ENCODE peak calls at places on chromosomes 16 and 17, in seven cellular contexts. V is left ventricle myocardium inferior, O is foreskin keratinocyte, K is astrocyte of the spinal cord, P is astrocyte of the cerebellum, M is hepatocyte, W is heart left ventricle. E is an unnamed sample.
A peak's percentile ranks its signal among the peaks of the same experiment; 100 is the strongest.

GRCh38 chr17:44865921-44866320 is 18.2 kb downstream of the HIGD1B start:
- DNase-seq in V (no peak), W (no peak), K (no peak), P (no peak), M (no peak), O (no peak), E (no peak)

GRCh38 chr16:87166934-87167333 is 150.3 kb downstream of the C16orf95 start:
- DNase-seq in M (no peak), W (no peak), O (no peak), K (no peak), V (no peak), P (no peak), E (no peak)

GRCh38 chr17:63293310-63293709 is 152.8 kb downstream of the CYB561 start:
- DNase-seq in V (no peak), P (peak; percentile 28), W (no peak), O (no peak), M (no peak), K (peak; percentile 64), E (no peak)

GRCh38 chr17:9922012-9922848 is 17.2 kb upstream of the RCVRN start:
- DNase-seq in V (no peak), K (no peak), P (no peak), W (no peak), M (no peak), O (no peak), E (no peak)

GRCh38 chr16:24035127-24035842 is 199.5 kb downstream of the PRKCB start:
- DNase-seq in M (no peak), V (no peak), P (no peak), O (no peak), K (no peak), W (no peak), E (no peak)

GRCh38 chr17:9239821-9240658 is 218.7 kb downstream of the NTN1 start:
- DNase-seq in M (peak; percentile 88), K (peak; percentile 39), P (no peak), W (peak; percentile 87), V (peak; percentile 82), O (no peak), E (no peak)

GRCh38 chr17:2053380-2054261 is 1.3 kb upstream of the HIC1 start:
- DNase-seq in P (no peak), V (peak; percentile 78), W (peak; percentile 88), O (no peak), M (peak; percentile 86), K (peak; percentile 83), E (no peak)

GRCh38 chr16:85683363-85683762 is 5.4 kb downstream of the GINS2 start:
- DNase-seq in W (no peak), O (no peak), V (no peak), M (no peak), K (no peak), P (no peak), E (no peak)

GRCh38 chr17:62653002-62653830 is 25.7 kb downstream of the MRC2 start:
- DNase-seq in M (peak; percentile 60), W (peak; percentile 86), K (peak; percentile 68), P (no peak), O (no peak), V (peak; percentile 77), E (peak; percentile 95)

GRCh38 chr17:7932949-7933348 is 943 bp downstream of the CNTROB start:
- DNase-seq in V (no peak), K (peak; percentile 65), M (peak; percentile 81), P (no peak), O (no peak), W (no peak), E (no peak)

GRCh38 chr16:10314811-10315210 is 71.0 kb upstream of the ATF7IP2 start:
- DNase-seq in M (no peak), K (peak; percentile 16), V (no peak), P (peak; percentile 16), O (peak; percentile 23), W (no peak), E (no peak)

GRCh38 chr16:85749686-85750020 is 1.2 kb downstream of the C16orf74 start:
- DNase-seq in V (no peak), O (no peak), M (no peak), P (no peak), K (no peak), W (no peak), E (no peak)

GRCh38 chr17:28372945-28373274 is 1.4 kb downstream of the SARM1 start:
- DNase-seq in P (no peak), M (no peak), K (no peak), W (no peak), V (no peak), O (no peak), E (no peak)

GRCh38 chr17:28370035-28370743 is at the start of gene VTN:
- DNase-seq in M (peak; percentile 89), K (no peak), O (no peak), V (peak; percentile 46), P (no peak), W (no peak), E (peak; percentile 63)

GRCh38 chr17:28370744-28371103 is 617 bp upstream of the VTN start:
- DNase-seq in P (no peak), W (no peak), M (no peak), K (no peak), V (no peak), O (no peak), E (no peak)

GRCh38 chr17:28371245-28372202 is at the start of gene SARM1:
- DNase-seq in V (peak; percentile 89), P (peak; percentile 74), W (peak; percentile 93), O (no peak), K (peak; percentile 92), M (peak; percentile 94), E (peak; percentile 94)

DNA sequence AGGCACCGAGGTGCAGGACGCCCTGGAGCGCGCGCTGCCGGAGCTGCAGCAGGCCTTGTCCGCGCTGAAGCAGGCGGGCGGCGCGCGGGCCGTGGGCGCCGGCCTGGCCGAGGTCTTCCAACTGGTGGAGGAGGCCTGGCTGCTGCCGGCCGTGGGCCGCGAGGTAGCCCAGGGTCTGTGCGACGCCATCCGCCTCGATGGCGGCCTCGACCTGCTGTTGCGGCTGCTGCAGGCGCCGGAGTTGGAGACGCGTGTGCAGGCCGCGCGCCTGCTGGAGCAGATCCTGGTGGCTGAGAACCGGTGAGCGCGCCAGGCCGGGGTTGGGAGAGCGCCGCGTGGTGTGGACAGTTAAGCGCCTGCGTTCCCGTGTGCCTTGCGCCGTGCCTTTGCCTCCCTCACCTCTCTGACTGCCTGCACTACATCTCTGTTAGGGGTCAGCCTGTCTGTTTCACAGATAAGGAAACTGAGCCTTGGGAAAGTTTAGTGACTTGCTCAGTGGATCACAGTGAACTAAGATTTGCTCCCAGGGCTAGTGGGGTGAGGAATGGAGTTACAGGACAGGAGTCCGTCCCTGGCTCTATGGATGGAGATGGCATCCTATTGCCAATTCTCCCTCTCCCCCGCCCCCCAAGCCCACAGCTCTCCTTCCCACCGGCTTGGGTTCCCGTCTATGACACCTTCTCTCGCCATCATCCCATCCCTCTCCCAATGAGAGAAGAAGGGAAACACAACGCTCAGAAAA is 880 bp downstream of the SARM1 start:
- DNase-seq in O (no peak), P (no peak), W (no peak), K (peak; percentile 33), M (peak; percentile 47), V (peak; percentile 38), E (no peak)
- TF ChIP-seq CTCF in O (no peak), P (no peak), W (no peak), K (no peak), M (no peak), V (no peak), E (no peak)

DNA sequence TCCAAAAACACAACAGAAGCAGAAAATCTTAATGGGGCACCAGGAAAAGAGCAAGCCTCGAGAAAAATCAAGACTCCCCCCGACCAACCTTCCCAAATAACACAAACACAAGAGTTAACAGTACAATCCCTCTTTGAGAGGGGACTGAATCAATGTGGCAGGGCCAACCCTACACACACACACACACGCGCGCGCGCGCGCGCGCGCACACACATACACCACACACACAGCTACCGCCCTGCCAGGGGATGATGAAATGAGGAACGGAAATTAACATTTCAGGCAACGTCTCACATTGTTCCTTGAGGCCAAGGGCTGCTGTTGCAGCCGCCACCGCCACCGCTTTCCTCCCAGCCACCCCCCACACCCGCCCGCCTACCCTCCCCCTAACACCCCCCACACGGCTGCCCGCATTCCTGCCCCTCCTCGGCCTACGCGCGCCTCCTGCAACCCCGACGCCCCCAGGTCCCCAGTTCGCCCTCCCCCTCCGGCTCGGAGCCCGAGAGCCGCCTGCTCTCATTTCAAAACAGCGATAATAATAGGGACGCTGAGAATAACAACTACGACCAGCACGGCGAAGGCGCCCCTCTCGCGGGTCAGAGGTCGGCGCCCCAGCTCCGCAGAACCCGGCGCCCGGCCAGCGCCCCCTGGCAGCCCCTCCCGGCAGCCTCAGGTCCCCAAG is 1.2 kb downstream of the ANKRD11 start:
- DNase-seq in O (peak; percentile 63), V (peak; percentile 76), W (peak; percentile 88), P (peak; percentile 87), M (peak; percentile 92), K (peak; percentile 92), E (no peak)
- TF ChIP-seq CTCF in O (peak; percentile 37), V (peak; percentile 57), W (peak; percentile 35), P (no peak), M (no peak), K (peak; percentile 8), E (no peak)

GRCh38 chr17:40110457-40110856 is 10.1 kb upstream of the NR1D1 start:
- DNase-seq in O (no peak), M (no peak), K (no peak), V (no peak), P (no peak), W (no peak), E (no peak)

GRCh38 chr17:40109471-40109824 is 9.1 kb upstream of the NR1D1 start:
- DNase-seq in M (no peak), O (no peak), K (no peak), V (peak; percentile 3), W (no peak), P (no peak), E (no peak)

GRCh38 chr17:40111221-40112128 is 10.3 kb upstream of the MSL1 start:
- DNase-seq in P (peak; percentile 91), K (peak; percentile 91), O (no peak), V (peak; percentile 91), M (peak; percentile 95), W (peak; percentile 92), E (peak; percentile 71)

GRCh38 chr17:40112191-40112590 is 9.6 kb upstream of the MSL1 start:
- DNase-seq in W (no peak), K (no peak), P (no peak), M (no peak), O (no peak), V (no peak), E (no peak)

GRCh38 chr17:40110026-40110425 is 9.6 kb upstream of the NR1D1 start:
- DNase-seq in W (no peak), V (no peak), P (no peak), M (no peak), K (no peak), O (no peak), E (no peak)
- TF ChIP-seq CTCF in W (no peak), V (no peak), P (no peak), M (no peak), K (no peak), O (no peak), E (no peak)

DNA sequence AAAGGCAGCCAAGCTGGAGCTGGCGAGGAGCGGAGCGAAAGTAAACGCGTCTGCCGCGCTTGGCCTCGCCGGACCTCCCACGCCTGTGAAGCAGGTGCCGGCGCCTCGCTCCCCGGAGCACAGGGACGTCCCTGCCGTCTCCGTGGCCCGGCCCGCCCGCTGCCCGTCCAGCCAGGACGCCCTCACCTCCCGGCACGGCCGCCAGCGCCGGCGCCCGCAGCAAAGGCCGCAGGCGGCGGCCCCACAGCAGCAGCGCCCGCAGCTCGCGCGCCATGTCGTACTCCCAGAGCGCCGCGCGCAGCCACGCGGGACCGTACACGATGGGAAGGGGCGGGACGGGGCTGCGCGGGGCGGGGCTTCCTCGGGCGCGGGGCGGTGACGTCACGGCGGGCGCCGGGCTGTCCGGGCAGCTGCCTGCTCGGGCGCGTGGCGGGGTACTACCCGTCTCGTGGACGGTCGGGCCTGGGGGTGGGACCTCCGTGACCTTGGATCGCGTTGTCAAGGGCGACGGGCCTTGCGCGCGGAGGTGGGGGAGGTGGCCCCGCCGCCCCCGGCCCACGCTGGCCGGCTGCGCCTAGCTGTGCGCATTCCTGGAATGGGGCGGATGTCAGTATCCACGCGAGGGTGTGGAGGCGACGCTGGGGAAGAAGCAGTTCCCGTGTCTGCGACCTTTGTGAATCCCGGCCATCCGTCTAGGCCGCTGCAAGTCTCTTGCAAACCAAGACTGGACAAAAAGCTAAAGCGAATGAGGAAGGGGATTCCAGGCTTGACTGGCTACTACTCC is at the start of gene TRAP1:
- DNase-seq in W (peak; percentile 94), K (peak; percentile 78), O (no peak), V (peak; percentile 91), P (peak; percentile 36), M (peak; percentile 96), E (peak; percentile 83)
- TF ChIP-seq CTCF in W (no peak), K (no peak), O (peak; percentile 6), V (no peak), P (no peak), M (no peak), E (no peak)